ENCODE peak calls at places on chromosomes 12 and 14, in eight cellular contexts. One of them, this sample, is unnamed. For H3K4me1 and H3K9me3, the result is how much of the 10 kb centered on the place peaks cover.

GRCh38 chr12:60981473-60981872 is 1278.7 kb upstream of the USP15 start:
- DNase-seq in upper lobe of right lung: no peak
- DNase-seq in pancreas: no peak
- DNase-seq in cardiac muscle cell: no peak
- DNase-seq in SK-N-SH: no peak
- DNase-seq in Peyer's patch: no peak
- DNase-seq in esophagus squamous epithelium: no peak
- DNase-seq in heart left ventricle: no peak
- DNase-seq in this sample: no peak

GRCh38 chr14:86057018-86057667 is 527.2 kb downstream of the FLRT2 start:
- DNase-seq in upper lobe of right lung: no peak
- DNase-seq in pancreas: no peak
- DNase-seq in cardiac muscle cell: peak
- DNase-seq in SK-N-SH: peak
- DNase-seq in Peyer's patch: no peak
- DNase-seq in esophagus squamous epithelium: no peak
- DNase-seq in heart left ventricle: no peak
- DNase-seq in this sample: no peak

GRCh38 chr12:107657621-107658020 is 28.0 kb upstream of the PWP1 start:
- DNase-seq in upper lobe of right lung: no peak
- DNase-seq in pancreas: no peak
- DNase-seq in cardiac muscle cell: no peak
- DNase-seq in SK-N-SH: no peak
- DNase-seq in Peyer's patch: no peak
- DNase-seq in esophagus squamous epithelium: no peak
- DNase-seq in heart left ventricle: no peak
- DNase-seq in this sample: no peak

GRCh38 chr14:100671386-100671901 is 55.2 kb upstream of the DLK1 start:
- DNase-seq in upper lobe of right lung: no peak
- DNase-seq in pancreas: no peak
- DNase-seq in cardiac muscle cell: no peak
- DNase-seq in SK-N-SH: no peak
- DNase-seq in Peyer's patch: no peak
- DNase-seq in esophagus squamous epithelium: no peak
- DNase-seq in heart left ventricle: no peak
- DNase-seq in this sample: no peak

GRCh38 chr14:66495214-66496098 is 9.3 kb downstream of the CCDC196 start:
- DNase-seq in upper lobe of right lung: no peak
- DNase-seq in pancreas: peak
- DNase-seq in cardiac muscle cell: peak
- DNase-seq in SK-N-SH: peak
- DNase-seq in Peyer's patch: peak
- DNase-seq in esophagus squamous epithelium: no peak
- DNase-seq in heart left ventricle: peak
- DNase-seq in this sample: peak

GRCh38 chr12:38890102-38890501 is 15.3 kb downstream of the CPNE8 start:
- DNase-seq in upper lobe of right lung: no peak
- DNase-seq in pancreas: no peak
- DNase-seq in cardiac muscle cell: no peak
- DNase-seq in SK-N-SH: peak
- DNase-seq in Peyer's patch: no peak
- DNase-seq in esophagus squamous epithelium: no peak
- DNase-seq in heart left ventricle: no peak
- DNase-seq in this sample: no peak

GRCh38 chr12:115204957-115205754 is 521.2 kb upstream of the TBX3 start:
- DNase-seq in upper lobe of right lung: no peak
- DNase-seq in pancreas: no peak
- DNase-seq in cardiac muscle cell: no peak
- DNase-seq in SK-N-SH: no peak
- DNase-seq in Peyer's patch: no peak
- DNase-seq in esophagus squamous epithelium: no peak
- DNase-seq in heart left ventricle: no peak
- DNase-seq in this sample: no peak

GRCh38 chr14:37598085-37598972 is 2.9 kb downstream of the TTC6 start:
- DNase-seq in upper lobe of right lung: peak
- DNase-seq in pancreas: no peak
- DNase-seq in cardiac muscle cell: no peak
- DNase-seq in SK-N-SH: no peak
- DNase-seq in Peyer's patch: no peak
- DNase-seq in esophagus squamous epithelium: no peak
- DNase-seq in heart left ventricle: no peak
- DNase-seq in this sample: no peak

GRCh38 chr12:118120579-118121363 is 15.2 kb upstream of the PEBP1 start:
- DNase-seq in upper lobe of right lung: peak
- DNase-seq in pancreas: peak
- DNase-seq in cardiac muscle cell: peak
- DNase-seq in SK-N-SH: peak
- DNase-seq in Peyer's patch: peak
- DNase-seq in esophagus squamous epithelium: peak
- DNase-seq in heart left ventricle: peak
- DNase-seq in this sample: peak

GRCh38 chr14:68652433-68652690 is 140.5 kb downstream of the ZFP36L1 start:
- DNase-seq in upper lobe of right lung: no peak
- DNase-seq in pancreas: no peak
- DNase-seq in cardiac muscle cell: no peak
- DNase-seq in SK-N-SH: no peak
- DNase-seq in Peyer's patch: no peak
- DNase-seq in esophagus squamous epithelium: no peak
- DNase-seq in heart left ventricle: no peak
- DNase-seq in this sample: no peak

GRCh38 chr12:116414891-116415290 is 137.4 kb upstream of the MED13L start:
- DNase-seq in upper lobe of right lung: no peak
- DNase-seq in pancreas: no peak
- DNase-seq in cardiac muscle cell: no peak
- DNase-seq in SK-N-SH: no peak
- DNase-seq in Peyer's patch: no peak
- DNase-seq in esophagus squamous epithelium: no peak
- DNase-seq in heart left ventricle: no peak
- DNase-seq in this sample: no peak

GRCh38 chr14:76261371-76261811 is 109.7 kb downstream of the GPATCH2L start:
- DNase-seq in upper lobe of right lung: no peak
- DNase-seq in pancreas: no peak
- DNase-seq in cardiac muscle cell: peak
- DNase-seq in SK-N-SH: no peak
- DNase-seq in Peyer's patch: no peak
- DNase-seq in esophagus squamous epithelium: no peak
- DNase-seq in heart left ventricle: no peak
- DNase-seq in this sample: no peak

GRCh38 chr12:52436828-52437474 is 2.8 kb upstream of the KRT75 start:
- DNase-seq in upper lobe of right lung: no peak
- DNase-seq in pancreas: no peak
- DNase-seq in cardiac muscle cell: no peak
- DNase-seq in SK-N-SH: no peak
- DNase-seq in Peyer's patch: no peak
- DNase-seq in esophagus squamous epithelium: no peak
- DNase-seq in heart left ventricle: no peak
- DNase-seq in this sample: no peak

GRCh38 chr12:21607701-21608100 is 3.1 kb upstream of the GYS2 start:
- DNase-seq in upper lobe of right lung: no peak
- DNase-seq in pancreas: no peak
- DNase-seq in cardiac muscle cell: peak
- DNase-seq in SK-N-SH: no peak
- DNase-seq in Peyer's patch: no peak
- DNase-seq in esophagus squamous epithelium: no peak
- DNase-seq in heart left ventricle: no peak
- DNase-seq in this sample: peak

GRCh38 chr14:23481992-23482813 is 12.7 kb downstream of the NGDN start:
- DNase-seq in upper lobe of right lung: no peak
- DNase-seq in pancreas: no peak
- DNase-seq in cardiac muscle cell: no peak
- DNase-seq in SK-N-SH: peak
- DNase-seq in Peyer's patch: no peak
- DNase-seq in esophagus squamous epithelium: no peak
- DNase-seq in heart left ventricle: no peak
- DNase-seq in this sample: no peak

GRCh38 chr12:92339198-92339821 is 193.7 kb upstream of the BTG1 start:
- DNase-seq in upper lobe of right lung: no peak
- DNase-seq in pancreas: no peak
- DNase-seq in cardiac muscle cell: no peak
- DNase-seq in SK-N-SH: no peak
- DNase-seq in Peyer's patch: no peak
- DNase-seq in esophagus squamous epithelium: no peak
- DNase-seq in heart left ventricle: no peak
- DNase-seq in this sample: no peak

GRCh38 chr14:34063470-34064164 is 112.7 kb upstream of the EGLN3 start:
- DNase-seq in upper lobe of right lung: no peak
- DNase-seq in pancreas: no peak
- DNase-seq in cardiac muscle cell: no peak
- DNase-seq in SK-N-SH: no peak
- DNase-seq in Peyer's patch: no peak
- DNase-seq in esophagus squamous epithelium: no peak
- DNase-seq in heart left ventricle: peak
- DNase-seq in this sample: no peak

GRCh38 chr12:6450091-6450868 is 1.6 kb upstream of the TAPBPL start:
- DNase-seq in upper lobe of right lung: peak
- DNase-seq in pancreas: no peak
- DNase-seq in cardiac muscle cell: no peak
- DNase-seq in SK-N-SH: no peak
- DNase-seq in Peyer's patch: peak
- DNase-seq in esophagus squamous epithelium: no peak
- DNase-seq in heart left ventricle: no peak
- DNase-seq in this sample: no peak

GRCh38 chr12:53217049-53217929 is 10.2 kb upstream of the ITGB7 start:
- DNase-seq in upper lobe of right lung: peak
- DNase-seq in pancreas: no peak
- DNase-seq in cardiac muscle cell: no peak
- DNase-seq in SK-N-SH: no peak
- DNase-seq in Peyer's patch: peak
- DNase-seq in esophagus squamous epithelium: no peak
- DNase-seq in heart left ventricle: peak
- DNase-seq in this sample: peak

GRCh38 chr12:57726151-57726883 is 12.2 kb downstream of the AGAP2 start:
- DNase-seq in upper lobe of right lung: peak
- DNase-seq in pancreas: peak
- DNase-seq in cardiac muscle cell: peak
- DNase-seq in SK-N-SH: peak
- DNase-seq in Peyer's patch: peak
- DNase-seq in esophagus squamous epithelium: peak
- DNase-seq in heart left ventricle: peak
- DNase-seq in this sample: peak

GRCh38 chr12:117564885-117565284 is 203.5 kb upstream of the NOS1 start:
- DNase-seq in upper lobe of right lung: no peak
- DNase-seq in pancreas: no peak
- DNase-seq in cardiac muscle cell: no peak
- DNase-seq in SK-N-SH: no peak
- DNase-seq in Peyer's patch: no peak
- DNase-seq in esophagus squamous epithelium: no peak
- DNase-seq in heart left ventricle: no peak
- DNase-seq in this sample: no peak

GRCh38 chr12:54286042-54286931 is 5.8 kb downstream of the HNRNPA1 start:
- DNase-seq in upper lobe of right lung: no peak
- DNase-seq in pancreas: no peak
- DNase-seq in cardiac muscle cell: peak
- DNase-seq in SK-N-SH: no peak
- DNase-seq in Peyer's patch: no peak
- DNase-seq in esophagus squamous epithelium: no peak
- DNase-seq in heart left ventricle: no peak
- DNase-seq in this sample: no peak
- H3K4me1 ChIP-seq in upper lobe of right lung: half or more
- H3K4me1 ChIP-seq in pancreas: under half
- H3K4me1 ChIP-seq in cardiac muscle cell: under half
- H3K4me1 ChIP-seq in SK-N-SH: under half
- H3K4me1 ChIP-seq in Peyer's patch: under half
- H3K4me1 ChIP-seq in esophagus squamous epithelium: under half
- H3K4me1 ChIP-seq in heart left ventricle: half or more
- H3K4me1 ChIP-seq in this sample: under half

GRCh38 chr12:131048611-131048990 is 94.9 kb downstream of the ADGRD1 start:
- DNase-seq in upper lobe of right lung: no peak
- DNase-seq in pancreas: no peak
- DNase-seq in cardiac muscle cell: no peak
- DNase-seq in SK-N-SH: no peak
- DNase-seq in Peyer's patch: no peak
- DNase-seq in esophagus squamous epithelium: no peak
- DNase-seq in heart left ventricle: no peak
- DNase-seq in this sample: no peak
- H3K4me3 ChIP-seq in upper lobe of right lung: no peak
- H3K4me3 ChIP-seq in pancreas: no peak
- H3K4me3 ChIP-seq in cardiac muscle cell: no peak
- H3K4me3 ChIP-seq in SK-N-SH: no peak
- H3K4me3 ChIP-seq in Peyer's patch: no peak
- H3K4me3 ChIP-seq in esophagus squamous epithelium: no peak
- H3K4me3 ChIP-seq in heart left ventricle: no peak
- H3K4me3 ChIP-seq in this sample: no peak

GRCh38 chr14:29838752-29839151 is 88.9 kb downstream of the PRKD1 start:
- DNase-seq in upper lobe of right lung: no peak
- DNase-seq in pancreas: no peak
- DNase-seq in cardiac muscle cell: no peak
- DNase-seq in SK-N-SH: no peak
- DNase-seq in Peyer's patch: no peak
- DNase-seq in esophagus squamous epithelium: no peak
- DNase-seq in heart left ventricle: no peak
- DNase-seq in this sample: no peak
- H3K9me3 ChIP-seq in upper lobe of right lung: under half
- H3K9me3 ChIP-seq in pancreas: under half
- H3K9me3 ChIP-seq in cardiac muscle cell: under half
- H3K9me3 ChIP-seq in SK-N-SH: under half
- H3K9me3 ChIP-seq in Peyer's patch: under half
- H3K9me3 ChIP-seq in esophagus squamous epithelium: under half
- H3K9me3 ChIP-seq in heart left ventricle: under half
- H3K9me3 ChIP-seq in this sample: under half

DNA sequence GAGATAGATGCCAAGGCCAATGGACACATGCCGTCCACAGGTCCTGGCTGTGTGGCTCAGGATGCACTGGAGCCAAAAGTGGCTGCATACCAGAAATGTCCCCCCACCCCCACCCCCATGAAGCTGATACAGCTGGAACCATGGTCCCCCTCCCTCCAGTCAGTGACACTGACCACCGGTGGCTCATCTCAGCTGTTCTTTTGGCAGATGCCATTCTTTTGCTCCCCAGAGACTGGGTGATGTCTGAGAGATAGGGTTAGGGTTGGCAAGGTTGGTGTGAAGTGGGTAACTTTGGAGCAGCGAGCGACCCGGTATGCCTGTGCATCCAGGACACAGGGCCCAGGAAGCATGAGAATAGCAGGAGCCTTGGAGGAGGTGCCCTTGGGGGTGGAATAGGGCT is 285.6 kb downstream of the CACNA1C start:
- DNase-seq in upper lobe of right lung: peak
- DNase-seq in pancreas: no peak
- DNase-seq in cardiac muscle cell: no peak
- DNase-seq in SK-N-SH: no peak
- DNase-seq in Peyer's patch: no peak
- DNase-seq in esophagus squamous epithelium: no peak
- DNase-seq in heart left ventricle: no peak
- DNase-seq in this sample: no peak
- H3K4me1 ChIP-seq in upper lobe of right lung: under half
- H3K4me1 ChIP-seq in pancreas: under half
- H3K4me1 ChIP-seq in cardiac muscle cell: under half
- H3K4me1 ChIP-seq in SK-N-SH: under half
- H3K4me1 ChIP-seq in Peyer's patch: under half
- H3K4me1 ChIP-seq in esophagus squamous epithelium: under half
- H3K4me1 ChIP-seq in heart left ventricle: half or more
- H3K4me1 ChIP-seq in this sample: under half

This sample was measured in CD8-positive, alpha-beta memory T cell.